ENCODE peak calls at places on chromosomes 12 and 14, in six cellular contexts. A, J, B, R, T and D are unnamed samples.

GRCh38 chr12:95848575-95849388 is 10.0 kb upstream of the SNRPF start:
- DNase-seq in B (peak), T (no peak), A (no peak), R (peak), J (no peak), D (peak)

GRCh38 chr14:61174395-61175386 is 106.4 kb downstream of the TMEM30B start:
- DNase-seq in B (peak), J (no peak), A (no peak), R (peak), T (no peak), D (peak)

GRCh38 chr12:41101821-41102220 is 86.3 kb upstream of the PDZRN4 start:
- DNase-seq in B (no peak), T (no peak), A (no peak), J (no peak), R (no peak), D (no peak)

GRCh38 chr12:123723011-123723410 is 10.9 kb downstream of the ATP6V0A2 start:
- DNase-seq in B (peak), T (no peak), J (no peak), A (no peak), R (peak), D (no peak)

GRCh38 chr14:74875941-74876913 is at the start of gene PROX2:
- DNase-seq in R (no peak), T (peak), J (no peak), A (no peak), B (no peak), D (no peak)

GRCh38 chr12:65670775-65671174 is 153.5 kb upstream of the HMGA2 start:
- DNase-seq in A (no peak), B (peak), R (peak), J (no peak), T (no peak), D (peak)

GRCh38 chr12:113477842-113478215 is 6.2 kb upstream of the LHX5 start:
- DNase-seq in R (no peak), J (no peak), T (no peak), B (no peak), A (no peak), D (no peak)

GRCh38 chr12:128190614-128191013 is 76.4 kb upstream of the TMEM132C start:
- DNase-seq in T (no peak), B (no peak), R (no peak), J (peak), A (no peak), D (no peak)

GRCh38 chr12:108840605-108841328 is 16.6 kb downstream of the SSH1 start:
- DNase-seq in R (peak), T (no peak), A (peak), B (peak), J (no peak), D (peak)

GRCh38 chr14:100288382-100289185 is 17.7 kb downstream of the SLC25A29 start:
- DNase-seq in B (no peak), T (no peak), A (no peak), J (no peak), R (peak), D (no peak)

GRCh38 chr12:93846936-93847516 is 169.9 kb downstream of the CRADD start:
- DNase-seq in J (no peak), T (no peak), A (no peak), R (no peak), B (no peak), D (no peak)

GRCh38 chr14:72758420-72758819 is 135.5 kb downstream of the DPF3 start:
- DNase-seq in J (no peak), T (no peak), A (no peak), R (no peak), B (no peak), D (no peak)

GRCh38 chr12:16121953-16122352 is 155.5 kb downstream of the SLC15A5 start:
- DNase-seq in B (no peak), J (no peak), R (no peak), T (no peak), A (no peak), D (no peak)

GRCh38 chr14:58768977-58769376 is 131.2 kb downstream of the DACT1 start:
- DNase-seq in B (no peak), T (no peak), R (no peak), J (no peak), A (no peak), D (no peak)

GRCh38 chr12:25041006-25041741 is 92.3 kb upstream of the BCAT1 start:
- DNase-seq in R (no peak), B (no peak), J (no peak), T (no peak), A (no peak), D (no peak)
- TF ChIP-seq CTCF in R (no peak), B (no peak), J (no peak), T (no peak), A (no peak), D (no peak)

GRCh38 chr12:12326262-12326661 is 23.8 kb downstream of the MANSC1 start:
- DNase-seq in R (no peak), J (no peak), T (no peak), A (no peak), B (no peak), D (no peak)
- TF ChIP-seq CTCF in R (no peak), J (no peak), T (no peak), A (no peak), B (no peak), D (no peak)

GRCh38 chr12:106790020-106790419 is 15.5 kb downstream of the RIC8B start:
- DNase-seq in T (no peak), A (no peak), J (no peak), R (no peak), B (no peak), D (no peak)
- TF ChIP-seq CTCF in T (no peak), A (no peak), J (peak), R (no peak), B (peak), D (no peak)

GRCh38 chr14:73786632-73786941 is 65.0 kb upstream of the PTGR2 start:
- DNase-seq in A (peak), R (peak), B (peak), J (peak), T (no peak), D (no peak)

GRCh38 chr14:73785336-73785833 is 66.2 kb upstream of the PTGR2 start:
- DNase-seq in T (no peak), R (peak), A (no peak), J (no peak), B (peak), D (peak)

GRCh38 chr14:73784988-73785313 is 66.7 kb upstream of the PTGR2 start:
- DNase-seq in B (no peak), A (no peak), J (no peak), R (no peak), T (no peak), D (no peak)

GRCh38 chr14:73786942-73787759 is 64.5 kb upstream of the PTGR2 start:
- DNase-seq in T (peak), A (peak), B (peak), R (peak), J (peak), D (no peak)

DNA sequence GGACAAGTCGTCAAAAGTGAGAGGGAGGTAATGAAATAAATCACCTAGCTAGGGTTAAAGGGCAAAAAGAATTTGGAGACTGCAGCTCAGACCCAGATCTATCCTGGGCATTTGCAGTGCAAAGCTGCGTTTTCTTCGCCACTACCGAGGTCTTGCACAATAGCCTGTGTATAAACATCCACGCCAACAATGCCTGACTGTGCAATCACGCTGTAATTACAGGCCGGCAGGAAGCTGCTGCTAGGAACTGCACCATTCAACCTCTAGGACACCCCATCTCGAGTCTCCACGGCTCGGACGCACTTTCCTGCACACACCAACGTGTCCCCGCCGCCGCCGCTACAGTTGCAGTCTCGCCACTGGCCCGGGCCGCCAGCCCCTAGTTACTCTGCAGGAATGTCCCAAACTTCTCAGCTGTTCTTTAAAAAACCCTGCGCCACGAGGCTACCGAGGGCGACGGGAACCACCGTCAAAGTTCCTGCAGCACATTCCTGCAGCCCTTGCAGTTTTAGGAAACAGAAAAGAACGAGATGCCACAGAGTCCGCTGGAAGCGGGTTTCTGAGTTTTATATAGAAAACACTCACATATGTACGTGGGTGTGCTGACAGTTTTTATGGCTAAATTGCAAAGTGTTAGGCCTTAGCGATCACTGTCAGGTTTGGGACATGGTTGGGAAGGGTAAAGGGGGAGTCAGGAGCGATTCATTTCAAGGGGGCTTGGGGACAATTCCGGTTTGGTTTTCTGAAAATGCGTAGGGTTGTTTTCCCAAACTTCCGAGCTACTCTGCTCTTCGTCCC is 65.6 kb upstream of the PTGR2 start:
- DNase-seq in T (peak), R (peak), A (peak), J (peak), B (peak), D (peak)
- TF ChIP-seq CTCF in T (no peak), R (peak), A (peak), J (peak), B (peak), D (peak)

DNA sequence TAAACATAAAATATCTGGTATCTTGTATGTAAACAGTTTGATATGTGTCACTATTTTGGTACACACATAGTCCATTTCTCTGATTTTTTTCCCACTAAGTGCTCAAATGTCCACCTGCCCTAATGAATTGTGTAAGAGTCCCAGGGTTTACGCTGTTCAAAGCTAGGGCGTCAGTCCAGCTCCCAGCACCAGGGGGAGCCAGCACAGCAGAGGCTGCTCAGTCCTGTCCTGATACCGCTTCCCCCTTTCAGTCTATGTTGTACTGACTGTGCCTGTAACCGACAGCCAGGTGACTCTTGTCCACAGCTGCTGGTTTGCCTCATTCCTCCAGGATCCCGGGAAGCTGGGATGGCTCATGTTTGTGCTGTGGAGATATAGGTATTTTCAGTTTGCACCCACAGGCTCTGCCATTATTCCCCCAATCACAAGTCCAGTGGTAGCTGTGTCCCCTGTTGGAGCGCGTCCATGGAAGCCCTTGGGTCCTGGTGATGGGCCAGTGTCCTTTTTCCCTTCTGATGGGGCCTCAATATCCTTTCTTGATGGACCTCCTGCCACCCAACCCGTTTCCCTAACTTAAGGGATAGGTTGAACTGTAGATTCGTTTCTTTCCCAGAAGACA is 242.0 kb downstream of the NEDD1 start:
- DNase-seq in A (peak), J (peak), B (peak), T (peak), R (peak), D (peak)
- TF ChIP-seq CTCF in A (peak), J (peak), B (peak), T (peak), R (peak), D (peak)

GRCh38 chr12:48080285-48080684 is 25.6 kb downstream of the SENP1 start:
- DNase-seq in T (no peak), B (no peak), R (no peak), J (no peak), A (no peak), D (no peak)

GRCh38 chr12:48086327-48086726 is 19.6 kb downstream of the SENP1 start:
- DNase-seq in J (no peak), R (no peak), T (no peak), A (no peak), B (no peak), D (no peak)

GRCh38 chr12:48084841-48085460 is 20.9 kb downstream of the SENP1 start:
- DNase-seq in J (no peak), B (no peak), R (no peak), A (no peak), T (no peak), D (no peak)

GRCh38 chr12:48080821-48081220 is 25.1 kb downstream of the SENP1 start:
- DNase-seq in R (no peak), T (no peak), B (no peak), A (no peak), J (no peak), D (no peak)

GRCh38 chr12:48084066-48084465 is 21.8 kb downstream of the SENP1 start:
- DNase-seq in T (no peak), B (peak), J (no peak), R (peak), A (no peak), D (no peak)
- TF ChIP-seq CTCF in T (peak), B (peak), J (peak), R (peak), A (peak), D (peak)

DNA sequence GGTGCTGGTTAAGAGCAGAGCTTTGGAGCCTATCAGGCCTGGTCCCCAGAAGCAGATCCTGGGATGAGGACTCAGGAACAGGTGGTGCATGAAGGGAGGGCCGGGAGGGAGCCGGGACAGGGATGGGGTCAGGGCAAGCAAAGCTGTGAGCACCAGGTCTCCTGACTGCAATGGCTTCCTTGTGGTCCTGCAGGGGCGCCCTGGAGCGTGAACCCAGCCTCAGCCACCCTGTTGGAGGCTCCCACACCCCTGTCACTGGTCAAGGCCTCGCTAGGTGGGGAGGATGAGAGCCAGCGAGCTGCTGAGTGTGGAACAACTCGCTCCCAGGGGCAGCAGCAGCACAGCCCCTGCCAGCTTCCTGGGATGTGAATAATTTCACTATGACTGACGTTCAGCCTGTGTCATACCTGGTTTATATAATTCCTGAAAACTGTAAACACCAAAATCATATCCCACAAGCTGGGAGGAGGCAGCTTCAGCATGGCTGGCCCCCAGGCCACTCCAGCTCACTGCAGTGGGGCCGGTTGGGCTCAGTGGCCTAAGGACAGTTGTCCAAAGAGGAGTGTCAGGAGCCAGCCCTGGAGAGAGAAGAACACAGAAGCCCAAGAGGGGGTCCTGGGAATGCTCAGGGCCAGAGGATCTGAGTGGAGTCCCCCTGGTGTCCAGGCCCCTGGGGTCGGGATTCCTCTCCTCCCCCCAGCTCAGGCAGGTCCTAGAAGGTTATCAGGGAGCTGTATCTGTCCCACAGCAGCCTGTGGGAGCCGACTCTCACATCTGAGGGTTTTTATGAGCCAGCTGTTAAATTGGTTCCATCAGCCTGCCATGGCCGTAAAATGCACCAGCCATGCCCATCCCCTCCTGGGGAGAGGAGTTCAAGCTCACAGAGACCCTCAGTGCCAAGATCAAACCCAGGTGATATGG is 272.9 kb downstream of the ADGRD1 start:
- DNase-seq in A (no peak), J (no peak), T (no peak), R (no peak), B (no peak), D (no peak)
- TF ChIP-seq CTCF in A (no peak), J (no peak), T (no peak), R (no peak), B (no peak), D (no peak)

GRCh38 chr12:78119351-78119918 is 288.7 kb downstream of the NAV3 start:
- DNase-seq in B (no peak), R (no peak), J (no peak), A (no peak), T (no peak), D (no peak)

GRCh38 chr12:78118036-78118435 is 287.3 kb downstream of the NAV3 start:
- DNase-seq in B (no peak), J (peak), A (no peak), T (no peak), R (no peak), D (no peak)

GRCh38 chr12:78121969-78122610 is 291.4 kb downstream of the NAV3 start:
- DNase-seq in B (peak), T (no peak), R (peak), J (no peak), A (no peak), D (no peak)

GRCh38 chr12:78118486-78118885 is 287.8 kb downstream of the NAV3 start:
- DNase-seq in R (peak), J (no peak), B (no peak), T (no peak), A (no peak), D (peak)

GRCh38 chr12:78120866-78121590 is 290.3 kb downstream of the NAV3 start:
- DNase-seq in J (no peak), R (peak), A (no peak), B (peak), T (no peak), D (no peak)
- TF ChIP-seq CTCF in J (peak), R (peak), A (peak), B (peak), T (no peak), D (peak)

GRCh38 chr12:126362490-126362889 is 1297.3 kb downstream of the AACS start:
- DNase-seq in R (no peak), J (no peak), A (no peak), T (no peak), B (peak), D (no peak)

GRCh38 chr12:126358806-126359205 is 1293.6 kb downstream of the AACS start:
- DNase-seq in J (no peak), B (no peak), R (no peak), A (no peak), T (no peak), D (no peak)

GRCh38 chr12:126361804-126362203 is 1296.6 kb downstream of the AACS start:
- DNase-seq in T (no peak), A (no peak), B (no peak), J (no peak), R (no peak), D (no peak)

GRCh38 chr12:126362964-126363363 is 1297.7 kb downstream of the AACS start:
- DNase-seq in R (no peak), B (no peak), T (no peak), A (no peak), J (no peak), D (no peak)
- TF ChIP-seq CTCF in R (no peak), B (no peak), T (no peak), A (no peak), J (no peak), D (no peak)

GRCh38 chr12:6323340-6323994 is 13.0 kb downstream of the PLEKHG6 start:
- DNase-seq in R (peak), A (no peak), B (peak), J (peak), T (no peak), D (peak)
- TF ChIP-seq CTCF in R (peak), A (peak), B (peak), J (peak), T (peak), D (peak)